ENCODE peak calls at places on chromosomes 1 and 21, in six cellular contexts. P is fibroblast of lung, T is heart left ventricle, B is cardiac muscle cell, Z is epithelial cell of esophagus, Q is cardiac fibroblast. R is an unnamed sample.

GRCh38 chr1:117644696-117645311 is 39.0 kb downstream of the TENT5C start:
- DNase-seq in P (no peak), T (no peak), B (no peak), Z (no peak), Q (no peak), R (no peak)

GRCh38 chr1:43525995-43526394 is 4.7 kb upstream of the PTPRF start:
- DNase-seq in P (peak), T (no peak), B (no peak), Z (peak), Q (peak), R (peak)

GRCh38 chr1:228267962-228268890 is 60.4 kb downstream of the OBSCN start:
- DNase-seq in P (no peak), T (peak), B (peak), Z (no peak), Q (no peak), R (no peak)

GRCh38 chr21:35400233-35400939 is 351.3 kb upstream of the RUNX1 start:
- DNase-seq in P (peak), T (no peak), B (peak), Z (peak), Q (peak), R (peak)

GRCh38 chr1:184755226-184756065 is 788 bp upstream of the EDEM3 start:
- DNase-seq in P (peak), T (no peak), B (peak), Z (peak), Q (peak), R (peak)

GRCh38 chr1:46070164-46070814 is 62.1 kb downstream of the PIK3R3 start:
- DNase-seq in P (no peak), T (no peak), B (no peak), Z (no peak), Q (no peak), R (no peak)

GRCh38 chr1:210288106-210288505 is 40.6 kb upstream of the HHAT start:
- DNase-seq in P (no peak), T (no peak), B (no peak), Z (no peak), Q (no peak), R (no peak)

GRCh38 chr1:202597090-202597761 is 113.0 kb downstream of the SYT2 start:
- DNase-seq in P (no peak), T (no peak), B (no peak), Z (no peak), Q (no peak), R (no peak)

GRCh38 chr1:119737040-119737682 is 25.4 kb downstream of the PHGDH start:
- DNase-seq in P (peak), T (peak), B (peak), Z (no peak), Q (peak), R (no peak)

GRCh38 chr21:36647279-36648093 is 51.4 kb upstream of the SIM2 start:
- DNase-seq in P (peak), T (no peak), B (no peak), Z (peak), Q (peak), R (peak)

GRCh38 chr1:80258659-80259058 is 1252.1 kb upstream of the ADGRL4 start:
- DNase-seq in P (no peak), T (no peak), B (peak), Z (peak), Q (peak), R (no peak)

GRCh38 chr1:160205974-160206369 is 788 bp downstream of the PEA15 start:
- DNase-seq in P (peak), T (no peak), B (no peak), Z (peak), Q (peak), R (peak)

GRCh38 chr21:44375686-44376320 is 22.4 kb downstream of the TRPM2 start:
- DNase-seq in P (no peak), T (no peak), B (no peak), Z (no peak), Q (no peak), R (no peak)

GRCh38 chr1:203476223-203476622 is 617 bp downstream of the PRELP start:
- DNase-seq in P (no peak), T (no peak), B (no peak), Z (no peak), Q (no peak), R (no peak)

GRCh38 chr1:154326546-154327465 is 1.5 kb downstream of the ATP8B2 start:
- DNase-seq in P (peak), T (peak), B (no peak), Z (peak), Q (peak), R (peak)

GRCh38 chr1:206000641-206001339 is 2.4 kb downstream of the RAB7B start:
- DNase-seq in P (peak), T (peak), B (no peak), Z (peak), Q (no peak), R (peak)

GRCh38 chr1:109770331-109771095 is 6.8 kb upstream of the EPS8L3 start:
- DNase-seq in P (no peak), T (peak), B (no peak), Z (no peak), Q (no peak), R (no peak)

GRCh38 chr1:8854270-8854669 is 24.2 kb downstream of the ENO1 start:
- DNase-seq in P (no peak), T (no peak), B (no peak), Z (no peak), Q (no peak), R (no peak)

GRCh38 chr1:183349201-183349711 is 68.9 kb downstream of the NMNAT2 start:
- DNase-seq in P (peak), T (peak), B (peak), Z (peak), Q (peak), R (peak)

GRCh38 chr1:214588963-214589597 is 13.9 kb upstream of the CENPF start:
- DNase-seq in P (peak), T (no peak), B (no peak), Z (no peak), Q (no peak), R (peak)

GRCh38 chr21:41769106-41769505 is 2.3 kb upstream of the RIPK4 start:
- DNase-seq in P (no peak), T (no peak), B (no peak), Z (no peak), Q (no peak), R (no peak)

GRCh38 chr1:154446292-154446691 is 41.1 kb downstream of the IL6R start:
- DNase-seq in P (peak), T (no peak), B (no peak), Z (no peak), Q (peak), R (peak)

GRCh38 chr1:111197598-111198289 is 2.7 kb downstream of the DENND2D start:
- DNase-seq in P (peak), T (no peak), B (peak), Z (peak), Q (peak), R (no peak)

GRCh38 chr1:29415156-29415830 is 179.0 kb downstream of the PTPRU start:
- DNase-seq in P (peak), T (no peak), B (peak), Z (no peak), Q (no peak), R (peak)

GRCh38 chr1:156813750-156814570 is 2.7 kb downstream of the SH2D2A start:
- DNase-seq in P (peak), T (peak), B (peak), Z (peak), Q (peak), R (peak)

DNA sequence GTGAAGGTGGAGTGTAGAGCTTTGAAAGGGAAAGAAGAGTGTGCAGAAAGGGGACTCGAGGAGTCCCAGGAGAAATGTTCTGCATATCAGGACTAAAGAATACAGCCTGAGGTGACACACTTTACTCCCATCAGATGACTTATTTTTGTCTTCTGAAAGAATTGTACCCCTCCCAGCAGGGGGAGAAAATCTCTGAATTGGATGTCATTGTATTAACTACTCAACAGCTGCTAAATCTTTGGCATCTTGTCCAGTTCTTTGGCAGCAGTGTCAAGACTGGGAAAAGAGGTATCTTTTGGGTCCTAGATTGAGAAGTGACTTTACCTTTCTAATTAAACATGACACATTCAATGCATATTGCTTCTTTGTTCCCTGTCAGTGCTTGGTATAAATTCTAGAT is 18.9 kb downstream of the UBE4B start:
- DNase-seq in P (no peak), T (no peak), B (no peak), Z (no peak), Q (no peak), R (no peak)
- TF ChIP-seq CTCF in P (no peak), T (no peak), B (no peak), Z (no peak), Q (no peak), R (no peak)

GRCh38 chr1:24391882-24392603 is 21.5 kb downstream of the STPG1 start:
- DNase-seq in P (peak), T (peak), B (peak), Z (peak), Q (peak), R (peak)
- H3K4me3 ChIP-seq in P (no peak), T (no peak), B (no peak), Z (no peak), Q (no peak), R (no peak)

GRCh38 chr1:82139751-82140468 is 339.2 kb downstream of the ADGRL2 start:
- DNase-seq in P (no peak), T (no peak), B (no peak), Z (peak), Q (no peak), R (peak)
- TF ChIP-seq CTCF in P (no peak), T (no peak), B (no peak), Z (no peak), Q (no peak), R (no peak)

DNA sequence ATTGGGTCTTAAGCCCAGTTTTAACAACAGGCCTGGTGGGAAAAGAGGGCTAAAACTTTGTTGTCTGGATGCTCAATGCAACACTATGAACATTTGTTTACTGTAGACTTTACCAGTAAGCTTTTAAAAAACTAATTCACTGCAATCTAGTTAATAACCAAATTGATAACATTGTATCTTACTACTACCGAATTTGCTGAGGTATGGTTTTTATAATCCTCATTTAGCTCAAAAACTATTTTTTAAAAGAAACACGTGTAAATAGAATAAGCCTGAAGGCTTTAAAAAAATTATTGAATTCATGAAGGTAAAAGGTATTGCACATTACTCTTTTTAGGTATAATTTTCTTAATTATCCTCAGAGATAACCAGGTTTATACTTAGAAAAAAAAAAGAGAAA is 500.6 kb downstream of the RWDD3 start:
- DNase-seq in P (no peak), T (no peak), B (no peak), Z (no peak), Q (no peak), R (no peak)
- H3K4me3 ChIP-seq in P (no peak), T (no peak), B (no peak), Z (no peak), Q (no peak), R (no peak)

GRCh38 chr1:17213433-17214148 is 8.7 kb downstream of the PADI1 start:
- DNase-seq in P (no peak), T (no peak), B (no peak), Z (no peak), Q (no peak), R (no peak)

GRCh38 chr1:17211377-17211776 is 6.4 kb downstream of the PADI1 start:
- DNase-seq in P (no peak), T (no peak), B (no peak), Z (no peak), Q (no peak), R (no peak)

GRCh38 chr1:17212487-17213121 is 7.7 kb downstream of the PADI1 start:
- DNase-seq in P (peak), T (no peak), B (peak), Z (peak), Q (peak), R (peak)

GRCh38 chr1:17210176-17210575 is 5.2 kb downstream of the PADI1 start:
- DNase-seq in P (peak), T (no peak), B (no peak), Z (no peak), Q (no peak), R (no peak)

GRCh38 chr1:17212009-17212408 is 7.1 kb downstream of the PADI1 start:
- DNase-seq in P (no peak), T (no peak), B (no peak), Z (no peak), Q (no peak), R (no peak)
- TF ChIP-seq CTCF in P (no peak), T (no peak), B (no peak), Z (peak), Q (no peak), R (no peak)

GRCh38 chr1:145751491-145752021 is 32.3 kb downstream of the CD160 start:
- DNase-seq in P (peak), T (no peak), B (no peak), Z (peak), Q (peak), R (peak)
- H3K4me3 ChIP-seq in P (no peak), T (no peak), B (no peak), Z (no peak), Q (no peak), R (peak)

GRCh38 chr1:85689788-85690404 is 18.3 kb downstream of the ZNHIT6 start:
- DNase-seq in P (no peak), T (no peak), B (no peak), Z (no peak), Q (no peak), R (no peak)

GRCh38 chr1:85697895-85698294 is 10.3 kb downstream of the ZNHIT6 start:
- DNase-seq in P (no peak), T (no peak), B (peak), Z (no peak), Q (no peak), R (no peak)

DNA sequence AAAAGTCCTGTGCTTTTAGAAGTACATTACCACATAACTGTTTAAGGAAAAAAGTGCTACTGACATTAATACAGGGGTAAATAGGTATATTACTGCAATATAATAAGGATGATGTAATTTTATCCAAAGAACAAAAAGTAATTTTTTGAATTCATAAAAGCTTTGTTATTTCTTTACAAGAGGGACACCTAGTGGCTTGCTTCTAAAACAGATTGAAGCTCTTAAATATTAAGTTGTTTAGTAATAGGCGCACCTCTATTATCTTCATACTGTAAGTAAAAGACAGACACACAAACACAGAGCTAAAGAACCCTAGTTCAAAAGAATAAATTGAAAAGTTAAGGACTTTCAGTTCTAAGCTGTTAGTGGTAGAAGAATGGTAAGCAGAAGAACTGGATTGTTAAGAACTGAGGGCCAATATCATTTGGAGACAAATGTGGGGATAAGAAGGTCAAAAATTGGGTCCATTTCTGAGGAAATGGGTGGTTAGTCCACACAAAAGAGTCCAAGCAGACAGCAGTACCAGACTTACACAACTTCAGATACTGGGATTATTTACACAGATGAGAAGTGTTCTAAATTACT is 15.4 kb downstream of the ZNHIT6 start:
- DNase-seq in P (peak), T (no peak), B (peak), Z (peak), Q (peak), R (peak)
- TF ChIP-seq CTCF in P (no peak), T (peak), B (peak), Z (peak), Q (peak), R (peak)

GRCh38 chr1:85628791-85629531 is 48.4 kb downstream of the CCN1 start:
- DNase-seq in P (peak), T (peak), B (no peak), Z (peak), Q (peak), R (peak)
- H3K4me3 ChIP-seq in P (no peak), T (no peak), B (no peak), Z (no peak), Q (no peak), R (no peak)

R was measured in fibroblast of mammary gland.